ENCODE peak calls at places on chromosomes 2 and 18, in five cellular contexts. E, L, M, Q and T are unnamed samples.

GRCh38 chr18:48946329-48946835 is 4.4 kb downstream of the SMAD7 start:
- DNase-seq in E (peak), L (peak), M (peak), Q (no peak), T (no peak)

GRCh38 chr18:50310080-50310479 is 22.6 kb upstream of the CXXC1 start:
- DNase-seq in Q (no peak), E (no peak), L (no peak), M (no peak), T (no peak)

GRCh38 chr18:59650266-59650820 is 46.9 kb downstream of the CCBE1 start:
- DNase-seq in M (no peak), Q (no peak), E (no peak), L (no peak), T (no peak)

GRCh38 chr2:96164459-96165184 is 19.4 kb upstream of the DUSP2 start:
- DNase-seq in M (no peak), L (no peak), Q (no peak), E (no peak), T (no peak)

GRCh38 chr2:221614274-221614673 is 42.2 kb upstream of the EPHA4 start:
- DNase-seq in Q (no peak), M (no peak), E (no peak), L (no peak), T (no peak)

GRCh38 chr2:120630031-120630701 is 105.5 kb upstream of the GLI2 start:
- DNase-seq in L (no peak), M (peak), Q (no peak), E (no peak), T (no peak)

GRCh38 chr2:239236808-239237205 is 164.0 kb downstream of the HDAC4 start:
- DNase-seq in E (no peak), M (peak), L (no peak), Q (no peak), T (no peak)

GRCh38 chr2:207883002-207883780 is 113.5 kb upstream of the FZD5 start:
- DNase-seq in E (no peak), L (no peak), Q (no peak), M (no peak), T (no peak)

GRCh38 chr2:196925445-196925767 is 1.1 kb downstream of the PGAP1 start:
- DNase-seq in E (no peak), M (no peak), Q (peak), L (no peak), T (no peak)

GRCh38 chr2:65364986-65365733 is 67.2 kb downstream of the SPRED2 start:
- DNase-seq in Q (no peak), L (no peak), E (no peak), M (no peak), T (no peak)

GRCh38 chr2:146982393-146982846 is 862.4 kb upstream of the ACVR2A start:
- DNase-seq in L (peak), E (peak), Q (peak), M (no peak), T (peak)

GRCh38 chr2:148907085-148907785 is 32.2 kb downstream of the KIF5C start:
- DNase-seq in L (no peak), Q (no peak), E (no peak), M (no peak), T (no peak)

DNA sequence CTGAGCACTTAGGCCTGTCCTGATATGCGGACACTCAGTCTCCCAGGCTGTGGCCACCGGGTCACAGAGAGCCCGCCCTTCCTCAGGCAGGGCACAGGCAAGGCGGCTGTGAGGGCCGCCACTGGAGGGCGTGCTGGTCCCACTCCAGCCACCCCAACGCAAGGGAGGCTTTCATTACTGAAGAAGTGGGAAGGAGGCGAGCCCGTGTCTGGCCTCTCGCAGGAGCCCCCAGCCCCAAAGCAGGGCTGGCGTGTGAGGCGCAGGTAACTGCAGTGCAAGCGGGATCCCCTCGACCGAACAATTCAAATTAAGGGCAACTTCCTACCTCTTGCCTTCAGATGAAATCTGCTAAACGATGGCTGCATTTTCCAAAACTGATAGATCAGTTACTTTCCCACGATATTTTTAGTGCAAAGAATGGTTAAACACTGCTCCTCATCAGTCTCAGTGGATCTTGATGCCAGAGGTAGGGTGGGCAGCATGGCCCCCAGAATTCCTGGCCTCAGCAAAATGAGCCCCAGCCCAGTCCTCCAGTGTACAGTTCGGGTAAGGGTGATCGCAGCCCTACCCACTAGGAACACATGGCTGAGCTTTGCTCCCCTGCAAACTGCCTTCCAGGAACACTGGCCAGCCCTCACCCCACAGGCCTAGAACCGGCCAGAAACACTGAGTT is 97.2 kb downstream of the SEPTIN10 start:
- DNase-seq in Q (peak), E (peak), L (no peak), M (no peak), T (peak)
- TF ChIP-seq CTCF in Q (peak), E (peak), L (peak), M (no peak), T (peak)

DNA sequence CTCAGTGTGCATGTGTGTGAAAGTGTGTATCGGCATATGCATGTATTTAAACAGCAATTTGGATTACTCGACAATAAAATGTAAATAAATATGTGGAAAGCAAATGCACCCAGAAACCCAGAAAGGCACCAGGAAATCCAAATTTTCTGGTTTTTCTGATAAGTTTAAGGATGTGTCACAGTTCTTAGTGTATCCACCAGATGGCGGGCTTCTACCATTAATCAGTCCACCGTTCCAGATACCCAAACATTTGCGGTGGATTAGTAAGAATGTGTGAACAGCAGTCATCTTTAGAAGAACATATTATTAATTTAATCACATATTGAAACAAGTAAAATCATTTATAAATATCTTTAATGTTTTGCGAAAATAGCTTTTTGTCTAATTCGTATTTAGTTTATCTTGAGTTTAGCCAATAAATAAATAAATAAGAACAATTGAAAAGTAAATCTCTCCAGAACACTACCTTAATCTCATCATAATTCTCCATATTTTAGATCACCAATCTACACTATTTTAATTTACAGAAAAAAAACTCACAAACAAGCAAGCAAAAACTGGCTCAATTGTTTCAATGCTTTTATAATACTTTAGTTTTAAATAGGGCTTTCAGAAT is 298.9 kb downstream of the DSEL start:
- DNase-seq in Q (peak), E (peak), L (peak), M (no peak), T (peak)
- TF ChIP-seq CTCF in Q (peak), E (peak), L (peak), M (peak), T (peak)

DNA sequence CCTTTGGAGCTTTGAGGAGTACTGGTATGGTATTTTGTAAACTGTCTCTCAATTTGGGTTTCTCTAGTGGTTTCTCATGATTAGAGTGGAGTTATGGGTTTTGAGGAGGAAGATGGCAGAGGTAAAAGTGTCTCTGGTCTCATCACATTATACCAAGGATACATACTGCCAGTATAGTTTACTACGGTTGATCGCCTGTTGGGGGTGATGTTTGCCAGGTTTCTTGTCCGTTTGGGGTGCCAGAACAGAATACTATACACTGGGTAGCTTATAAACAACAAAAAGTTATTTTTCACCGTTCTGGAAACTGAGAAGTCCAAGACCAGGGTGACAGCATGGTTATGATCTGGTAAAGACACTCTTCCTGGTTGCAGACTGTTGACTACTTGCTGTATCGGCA is 293.7 kb downstream of the NYAP2 start:
- DNase-seq in E (no peak), L (no peak), M (no peak), Q (no peak), T (no peak)
- TF ChIP-seq CTCF in E (no peak), L (no peak), M (no peak), Q (no peak), T (no peak)

GRCh38 chr18:21242141-21243040 is at the start of gene GREB1L:
- DNase-seq in E (peak), M (no peak), Q (peak), L (peak), T (no peak)
- TF ChIP-seq CTCF in E (no peak), M (no peak), Q (peak), L (no peak), T (no peak)

DNA sequence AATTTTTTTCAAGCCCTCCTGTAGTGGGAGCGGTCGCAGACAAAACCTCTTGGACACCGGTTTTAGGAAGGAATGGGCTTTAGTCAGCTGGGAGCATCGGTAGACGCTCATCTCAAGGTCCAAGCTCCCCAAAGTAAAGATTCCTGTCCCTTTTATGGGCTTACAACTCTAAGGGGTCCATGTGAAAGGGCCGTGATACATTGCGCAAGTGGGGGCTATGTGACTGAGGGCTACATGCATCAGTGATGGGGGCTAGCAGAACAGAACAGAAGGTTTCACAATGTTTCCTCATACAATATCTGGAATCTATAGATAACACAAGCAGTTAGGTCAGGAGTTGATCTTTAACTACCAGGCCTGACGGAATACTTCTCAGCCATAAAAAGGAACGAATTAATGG is 62.5 kb downstream of the CAMKMT start:
- DNase-seq in Q (no peak), M (no peak), L (no peak), E (no peak), T (no peak)
- TF ChIP-seq CTCF in Q (no peak), M (no peak), L (no peak), E (no peak), T (no peak)

GRCh38 chr2:153115141-153115540 is 363.4 kb downstream of the RPRM start:
- DNase-seq in M (no peak), E (no peak), L (no peak), Q (no peak), T (no peak)
- TF ChIP-seq CTCF in M (no peak), E (no peak), L (no peak), Q (no peak), T (no peak)

GRCh38 chr2:45585267-45585861 is 25.7 kb downstream of the SRBD1 start:
- DNase-seq in E (peak), L (peak), Q (peak), M (no peak), T (peak)
- TF ChIP-seq CTCF in E (peak), L (peak), Q (peak), M (peak), T (peak)

DNA sequence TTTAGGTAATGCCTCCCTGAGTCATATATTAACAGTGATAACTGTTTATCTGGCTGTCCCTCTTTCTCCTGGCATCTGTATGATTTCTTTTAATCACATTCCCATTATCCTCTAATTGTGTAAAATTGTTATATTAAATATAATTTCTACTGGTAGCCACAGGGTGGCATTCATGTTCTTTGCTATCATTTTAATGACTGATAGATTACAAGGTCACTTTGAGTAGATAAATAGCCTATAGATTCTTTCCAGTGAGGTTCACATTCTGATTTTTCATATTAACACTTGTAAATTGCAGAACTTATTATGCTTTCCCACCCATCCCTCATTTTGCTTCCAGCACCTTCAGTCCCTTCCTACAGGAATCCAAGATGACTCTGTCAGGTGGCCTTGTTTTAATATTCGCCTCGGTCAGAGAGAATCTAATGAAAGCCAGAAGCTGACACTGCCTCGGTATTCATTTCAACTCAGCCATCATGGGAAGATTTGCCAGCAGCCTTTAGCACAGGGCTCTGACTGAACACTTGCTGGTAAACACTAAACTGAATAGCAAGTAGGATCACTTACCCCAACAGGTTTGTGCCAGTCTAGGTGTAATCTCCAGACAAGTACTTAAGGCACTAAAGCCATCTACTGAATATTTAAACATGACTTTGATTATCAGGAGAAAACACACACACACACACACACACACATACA is 101.2 kb upstream of the FSHR start:
- DNase-seq in L (peak), Q (peak), E (peak), M (no peak), T (no peak)
- TF ChIP-seq CTCF in L (no peak), Q (peak), E (no peak), M (no peak), T (no peak)